ENCODE peak calls at places on chromosomes 4 and X, in five cellular contexts. One of them, this sample, is unnamed.

GRCh38 chrX:30806187-30806728 is 82.8 kb downstream of the TAB3 start:
- DNase-seq in activated CD4-positive, alpha-beta T cell treated with anti-CD3 and anti-CD28 coated beads for 48 hours: no peak
- DNase-seq in activated T-helper 9 cell treated with anti-CD3 and anti-CD28 coated beads, Interleukin-2, amount 50 U/mL, for 16 hours: no peak
- DNase-seq in naive thymus-derived CD8-positive, alpha-beta T cell: no peak
- DNase-seq in H4: no peak
- DNase-seq in this sample: no peak

GRCh38 chrX:87064522-87064921 is 453.1 kb upstream of the KLHL4 start:
- DNase-seq in activated CD4-positive, alpha-beta T cell treated with anti-CD3 and anti-CD28 coated beads for 48 hours: no peak
- DNase-seq in activated T-helper 9 cell treated with anti-CD3 and anti-CD28 coated beads, Interleukin-2, amount 50 U/mL, for 16 hours: no peak
- DNase-seq in naive thymus-derived CD8-positive, alpha-beta T cell: no peak
- DNase-seq in H4: peak; percentile 41
- DNase-seq in this sample: no peak

GRCh38 chrX:28581522-28581921 is 5.7 kb upstream of the IL1RAPL1 start:
- DNase-seq in activated CD4-positive, alpha-beta T cell treated with anti-CD3 and anti-CD28 coated beads for 48 hours: no peak
- DNase-seq in activated T-helper 9 cell treated with anti-CD3 and anti-CD28 coated beads, Interleukin-2, amount 50 U/mL, for 16 hours: no peak
- DNase-seq in naive thymus-derived CD8-positive, alpha-beta T cell: no peak
- DNase-seq in H4: no peak
- DNase-seq in this sample: no peak

GRCh38 chr4:82593416-82593815 is 31.6 kb upstream of the TMEM150C start:
- DNase-seq in activated CD4-positive, alpha-beta T cell treated with anti-CD3 and anti-CD28 coated beads for 48 hours: no peak
- DNase-seq in activated T-helper 9 cell treated with anti-CD3 and anti-CD28 coated beads, Interleukin-2, amount 50 U/mL, for 16 hours: no peak
- DNase-seq in naive thymus-derived CD8-positive, alpha-beta T cell: no peak
- DNase-seq in H4: no peak
- DNase-seq in this sample: no peak

GRCh38 chrX:115560978-115561604 is at the start of gene PLS3:
- DNase-seq in activated CD4-positive, alpha-beta T cell treated with anti-CD3 and anti-CD28 coated beads for 48 hours: peak; percentile 18
- DNase-seq in activated T-helper 9 cell treated with anti-CD3 and anti-CD28 coated beads, Interleukin-2, amount 50 U/mL, for 16 hours: no peak
- DNase-seq in naive thymus-derived CD8-positive, alpha-beta T cell: no peak
- DNase-seq in H4: peak; percentile 79
- DNase-seq in this sample: peak; percentile 86

GRCh38 chr4:139553751-139554670 is 2.0 kb downstream of the SETD7 start:
- DNase-seq in activated CD4-positive, alpha-beta T cell treated with anti-CD3 and anti-CD28 coated beads for 48 hours: no peak
- DNase-seq in activated T-helper 9 cell treated with anti-CD3 and anti-CD28 coated beads, Interleukin-2, amount 50 U/mL, for 16 hours: no peak
- DNase-seq in naive thymus-derived CD8-positive, alpha-beta T cell: no peak
- DNase-seq in H4: no peak
- DNase-seq in this sample: no peak

GRCh38 chr4:95371457-95372179 is 177.2 kb downstream of the UNC5C start:
- DNase-seq in activated CD4-positive, alpha-beta T cell treated with anti-CD3 and anti-CD28 coated beads for 48 hours: no peak
- DNase-seq in activated T-helper 9 cell treated with anti-CD3 and anti-CD28 coated beads, Interleukin-2, amount 50 U/mL, for 16 hours: no peak
- DNase-seq in naive thymus-derived CD8-positive, alpha-beta T cell: no peak
- DNase-seq in H4: no peak
- DNase-seq in this sample: no peak

GRCh38 chrX:21574793-21575192 is 83.3 kb downstream of the KLHL34 start:
- DNase-seq in activated CD4-positive, alpha-beta T cell treated with anti-CD3 and anti-CD28 coated beads for 48 hours: no peak
- DNase-seq in activated T-helper 9 cell treated with anti-CD3 and anti-CD28 coated beads, Interleukin-2, amount 50 U/mL, for 16 hours: no peak
- DNase-seq in naive thymus-derived CD8-positive, alpha-beta T cell: no peak
- DNase-seq in H4: no peak
- DNase-seq in this sample: no peak